ENCODE peak calls at places on chromosomes 13 and 19, in ten cellular contexts. One of them, this sample, is unnamed.
A peak's percentile ranks its signal among the peaks of the same experiment; 100 is the strongest.

GRCh38 chr19:15249912-15250634 is 17.8 kb upstream of the EPHX3 start:
- DNase-seq in colonic mucosa: peak; percentile 42
- DNase-seq in transverse colon: no peak
- DNase-seq in natural killer cell: no peak
- DNase-seq in CD4-positive, alpha-beta T cell: no peak
- DNase-seq in BE2C: no peak
- DNase-seq in lower leg skin: no peak
- DNase-seq in GM23338: no peak
- DNase-seq in Calu3: no peak
- DNase-seq in cardiac fibroblast: peak; percentile 92
- DNase-seq in this sample: no peak

GRCh38 chr19:43768273-43769050 is 12.3 kb downstream of the KCNN4 start:
- DNase-seq in colonic mucosa: peak; percentile 77
- DNase-seq in transverse colon: peak; percentile 71
- DNase-seq in natural killer cell: no peak
- DNase-seq in CD4-positive, alpha-beta T cell: no peak
- DNase-seq in BE2C: no peak
- DNase-seq in lower leg skin: peak; percentile 81
- DNase-seq in GM23338: no peak
- DNase-seq in Calu3: no peak
- DNase-seq in cardiac fibroblast: no peak
- DNase-seq in this sample: no peak

GRCh38 chr13:44710576-44710975 is 134.4 kb upstream of the TSC22D1 start:
- DNase-seq in colonic mucosa: no peak
- DNase-seq in transverse colon: no peak
- DNase-seq in natural killer cell: no peak
- DNase-seq in CD4-positive, alpha-beta T cell: no peak
- DNase-seq in BE2C: no peak
- DNase-seq in lower leg skin: no peak
- DNase-seq in GM23338: no peak
- DNase-seq in Calu3: peak; percentile 23
- DNase-seq in cardiac fibroblast: peak; percentile 94
- DNase-seq in this sample: no peak

GRCh38 chr13:38944219-38944618 is 46.4 kb downstream of the STOML3 start:
- DNase-seq in colonic mucosa: no peak
- DNase-seq in transverse colon: no peak
- DNase-seq in natural killer cell: no peak
- DNase-seq in CD4-positive, alpha-beta T cell: no peak
- DNase-seq in BE2C: no peak
- DNase-seq in lower leg skin: no peak
- DNase-seq in GM23338: no peak
- DNase-seq in Calu3: no peak
- DNase-seq in cardiac fibroblast: no peak
- DNase-seq in this sample: no peak

GRCh38 chr19:10390652-10391286 is 10.4 kb upstream of the TYK2 start:
- DNase-seq in colonic mucosa: peak; percentile 80
- DNase-seq in transverse colon: peak; percentile 71
- DNase-seq in natural killer cell: peak; percentile 55
- DNase-seq in CD4-positive, alpha-beta T cell: peak; percentile 54
- DNase-seq in BE2C: peak; percentile 78
- DNase-seq in lower leg skin: peak; percentile 93
- DNase-seq in GM23338: peak; percentile 92
- DNase-seq in Calu3: peak; percentile 74
- DNase-seq in cardiac fibroblast: peak; percentile 84
- DNase-seq in this sample: peak; percentile 48

GRCh38 chr13:27082325-27082724 is 89.3 kb downstream of the USP12 start:
- DNase-seq in colonic mucosa: no peak
- DNase-seq in transverse colon: no peak
- DNase-seq in natural killer cell: no peak
- DNase-seq in CD4-positive, alpha-beta T cell: no peak
- DNase-seq in BE2C: no peak
- DNase-seq in lower leg skin: no peak
- DNase-seq in GM23338: no peak
- DNase-seq in Calu3: no peak
- DNase-seq in cardiac fibroblast: no peak
- DNase-seq in this sample: no peak

GRCh38 chr13:65605386-65605785 is 1624.8 kb downstream of the PCDH9 start:
- DNase-seq in colonic mucosa: no peak
- DNase-seq in transverse colon: no peak
- DNase-seq in natural killer cell: no peak
- DNase-seq in CD4-positive, alpha-beta T cell: no peak
- DNase-seq in BE2C: no peak
- DNase-seq in lower leg skin: no peak
- DNase-seq in GM23338: no peak
- DNase-seq in Calu3: no peak
- DNase-seq in cardiac fibroblast: peak; percentile 27
- DNase-seq in this sample: no peak

GRCh38 chr19:28839455-28839854 is 373.5 kb downstream of the UQCRFS1 start:
- DNase-seq in colonic mucosa: no peak
- DNase-seq in transverse colon: no peak
- DNase-seq in natural killer cell: no peak
- DNase-seq in CD4-positive, alpha-beta T cell: no peak
- DNase-seq in BE2C: no peak
- DNase-seq in lower leg skin: no peak
- DNase-seq in GM23338: no peak
- DNase-seq in Calu3: no peak
- DNase-seq in cardiac fibroblast: no peak
- DNase-seq in this sample: no peak

GRCh38 chr19:53612762-53613526 is 18.9 kb upstream of the DPRX start:
- DNase-seq in colonic mucosa: no peak
- DNase-seq in transverse colon: no peak
- DNase-seq in natural killer cell: no peak
- DNase-seq in CD4-positive, alpha-beta T cell: no peak
- DNase-seq in BE2C: no peak
- DNase-seq in lower leg skin: no peak
- DNase-seq in GM23338: peak; percentile 93
- DNase-seq in Calu3: no peak
- DNase-seq in cardiac fibroblast: no peak
- DNase-seq in this sample: no peak

GRCh38 chr19:12668346-12668745 is 1.7 kb downstream of the WDR83 start:
- DNase-seq in colonic mucosa: no peak
- DNase-seq in transverse colon: no peak
- DNase-seq in natural killer cell: no peak
- DNase-seq in CD4-positive, alpha-beta T cell: no peak
- DNase-seq in BE2C: no peak
- DNase-seq in lower leg skin: no peak
- DNase-seq in GM23338: no peak
- DNase-seq in Calu3: no peak
- DNase-seq in cardiac fibroblast: no peak
- DNase-seq in this sample: no peak

GRCh38 chr19:12668937-12669271 is 2.3 kb downstream of the WDR83 start:
- DNase-seq in colonic mucosa: peak; percentile 57
- DNase-seq in transverse colon: peak; percentile 62
- DNase-seq in natural killer cell: peak; percentile 73
- DNase-seq in CD4-positive, alpha-beta T cell: peak; percentile 52
- DNase-seq in BE2C: no peak
- DNase-seq in lower leg skin: peak; percentile 93
- DNase-seq in GM23338: peak; percentile 74
- DNase-seq in Calu3: peak; percentile 28
- DNase-seq in cardiac fibroblast: peak; percentile 57
- DNase-seq in this sample: no peak

GRCh38 chr19:12667903-12668302 is 1.3 kb downstream of the WDR83 start:
- DNase-seq in colonic mucosa: no peak
- DNase-seq in transverse colon: no peak
- DNase-seq in natural killer cell: no peak
- DNase-seq in CD4-positive, alpha-beta T cell: no peak
- DNase-seq in BE2C: no peak
- DNase-seq in lower leg skin: no peak
- DNase-seq in GM23338: no peak
- DNase-seq in Calu3: no peak
- DNase-seq in cardiac fibroblast: no peak
- DNase-seq in this sample: no peak

GRCh38 chr19:12670159-12670928 is 3.7 kb downstream of the WDR83 start:
- DNase-seq in colonic mucosa: no peak
- DNase-seq in transverse colon: no peak
- DNase-seq in natural killer cell: no peak
- DNase-seq in CD4-positive, alpha-beta T cell: no peak
- DNase-seq in BE2C: no peak
- DNase-seq in lower leg skin: no peak
- DNase-seq in GM23338: no peak
- DNase-seq in Calu3: no peak
- DNase-seq in cardiac fibroblast: no peak
- DNase-seq in this sample: no peak

GRCh38 chr19:12669272-12670158 is 2.9 kb downstream of the WDR83 start:
- DNase-seq in colonic mucosa: peak; percentile 84
- DNase-seq in transverse colon: peak; percentile 81
- DNase-seq in natural killer cell: peak; percentile 76
- DNase-seq in CD4-positive, alpha-beta T cell: peak; percentile 67
- DNase-seq in BE2C: peak; percentile 78
- DNase-seq in lower leg skin: peak; percentile 96
- DNase-seq in GM23338: peak; percentile 85
- DNase-seq in Calu3: peak; percentile 65
- DNase-seq in cardiac fibroblast: peak; percentile 91
- DNase-seq in this sample: peak; percentile 70
- TF ChIP-seq CTCF in colonic mucosa: no peak
- TF ChIP-seq CTCF in transverse colon: no peak
- TF ChIP-seq CTCF in natural killer cell: no peak
- TF ChIP-seq CTCF in CD4-positive, alpha-beta T cell: no peak
- TF ChIP-seq CTCF in BE2C: no peak
- TF ChIP-seq CTCF in lower leg skin: no peak
- TF ChIP-seq CTCF in GM23338: no peak
- TF ChIP-seq CTCF in Calu3: no peak
- TF ChIP-seq CTCF in cardiac fibroblast: no peak
- TF ChIP-seq CTCF in this sample: no peak

DNA sequence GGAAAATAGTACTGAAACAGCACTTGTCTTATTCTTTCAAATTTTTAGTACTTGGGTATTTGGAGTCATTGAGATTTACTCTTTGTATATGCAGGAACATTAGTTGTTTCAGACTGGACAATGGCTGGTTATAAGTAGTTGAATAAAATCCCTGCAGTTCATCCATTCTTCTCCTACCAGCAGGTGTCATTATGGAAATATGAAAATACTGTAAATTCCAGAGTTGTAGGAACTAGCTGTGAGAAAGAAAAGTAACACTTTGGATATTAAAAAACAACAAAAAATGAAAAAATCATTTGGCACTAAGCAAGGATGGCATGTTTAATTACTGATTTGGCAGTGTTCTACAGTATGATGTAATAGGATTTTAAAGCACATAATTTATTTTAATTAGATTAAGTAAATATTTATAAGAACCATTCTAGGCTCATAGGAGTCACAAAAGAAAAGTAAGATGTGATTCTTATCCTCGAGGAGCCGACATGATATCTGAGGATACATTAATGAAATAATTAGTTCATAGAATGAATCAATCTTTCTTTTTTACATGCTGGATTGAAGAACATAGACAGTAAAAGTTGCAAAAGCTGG is 155.3 kb downstream of the KCNRG start:
- DNase-seq in colonic mucosa: no peak
- DNase-seq in transverse colon: no peak
- DNase-seq in natural killer cell: no peak
- DNase-seq in CD4-positive, alpha-beta T cell: no peak
- DNase-seq in BE2C: no peak
- DNase-seq in lower leg skin: no peak
- DNase-seq in GM23338: no peak
- DNase-seq in Calu3: no peak
- DNase-seq in cardiac fibroblast: peak; percentile 61
- DNase-seq in this sample: no peak
- TF ChIP-seq CTCF in colonic mucosa: no peak
- TF ChIP-seq CTCF in transverse colon: no peak
- TF ChIP-seq CTCF in natural killer cell: no peak
- TF ChIP-seq CTCF in CD4-positive, alpha-beta T cell: peak; percentile 9
- TF ChIP-seq CTCF in BE2C: peak; percentile 32
- TF ChIP-seq CTCF in lower leg skin: no peak
- TF ChIP-seq CTCF in GM23338: no peak
- TF ChIP-seq CTCF in Calu3: no peak
- TF ChIP-seq CTCF in cardiac fibroblast: peak; percentile 44
- TF ChIP-seq CTCF in this sample: no peak

DNA sequence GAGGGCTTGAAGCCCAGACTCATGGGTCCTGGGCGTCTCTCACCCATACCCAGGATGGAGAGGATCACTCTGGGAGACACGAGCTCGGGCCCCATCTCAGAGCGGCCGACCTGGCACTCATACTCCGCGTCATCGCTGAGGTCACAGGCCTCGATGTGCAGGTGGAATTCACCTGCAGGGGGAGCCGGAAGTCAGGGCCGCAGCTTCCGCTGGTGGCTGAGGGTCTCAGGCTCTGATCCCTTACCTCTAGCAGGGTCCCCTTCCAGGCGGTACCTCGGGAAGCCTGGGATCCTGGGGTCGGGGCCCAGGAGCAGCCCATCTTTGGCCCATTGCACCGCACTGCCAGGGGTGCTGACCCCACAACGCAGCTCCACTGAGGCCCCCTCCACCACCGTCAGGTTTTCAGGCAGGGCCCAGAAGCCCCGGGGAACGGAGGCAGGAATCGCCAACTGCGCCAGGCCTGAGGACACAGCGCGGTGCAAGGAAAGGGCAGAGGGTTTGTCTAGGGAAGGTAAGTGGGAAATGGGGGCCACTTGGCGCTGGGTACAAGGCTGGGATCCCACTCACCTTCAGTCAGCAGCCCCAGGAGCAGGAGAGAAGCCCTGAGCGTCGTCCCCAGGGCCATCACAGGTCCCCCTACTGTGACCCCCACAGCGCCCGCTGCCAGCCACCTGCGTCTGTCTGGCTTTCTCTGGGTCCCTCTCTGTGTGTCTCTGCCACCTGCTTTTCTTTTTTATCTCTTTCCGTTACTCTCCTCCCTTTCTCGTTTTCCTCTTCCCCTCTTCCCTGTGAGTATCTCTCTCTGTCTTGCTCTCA is 883 bp downstream of the NPHS1 start:
- DNase-seq in colonic mucosa: no peak
- DNase-seq in transverse colon: no peak
- DNase-seq in natural killer cell: no peak
- DNase-seq in CD4-positive, alpha-beta T cell: no peak
- DNase-seq in BE2C: peak; percentile 64
- DNase-seq in lower leg skin: no peak
- DNase-seq in GM23338: peak; percentile 90
- DNase-seq in Calu3: no peak
- DNase-seq in cardiac fibroblast: no peak
- DNase-seq in this sample: no peak
- TF ChIP-seq CTCF in colonic mucosa: no peak
- TF ChIP-seq CTCF in transverse colon: no peak
- TF ChIP-seq CTCF in natural killer cell: no peak
- TF ChIP-seq CTCF in CD4-positive, alpha-beta T cell: no peak
- TF ChIP-seq CTCF in BE2C: peak; percentile 60
- TF ChIP-seq CTCF in lower leg skin: no peak
- TF ChIP-seq CTCF in GM23338: peak; percentile 61
- TF ChIP-seq CTCF in Calu3: no peak
- TF ChIP-seq CTCF in cardiac fibroblast: no peak
- TF ChIP-seq CTCF in this sample: no peak

DNA sequence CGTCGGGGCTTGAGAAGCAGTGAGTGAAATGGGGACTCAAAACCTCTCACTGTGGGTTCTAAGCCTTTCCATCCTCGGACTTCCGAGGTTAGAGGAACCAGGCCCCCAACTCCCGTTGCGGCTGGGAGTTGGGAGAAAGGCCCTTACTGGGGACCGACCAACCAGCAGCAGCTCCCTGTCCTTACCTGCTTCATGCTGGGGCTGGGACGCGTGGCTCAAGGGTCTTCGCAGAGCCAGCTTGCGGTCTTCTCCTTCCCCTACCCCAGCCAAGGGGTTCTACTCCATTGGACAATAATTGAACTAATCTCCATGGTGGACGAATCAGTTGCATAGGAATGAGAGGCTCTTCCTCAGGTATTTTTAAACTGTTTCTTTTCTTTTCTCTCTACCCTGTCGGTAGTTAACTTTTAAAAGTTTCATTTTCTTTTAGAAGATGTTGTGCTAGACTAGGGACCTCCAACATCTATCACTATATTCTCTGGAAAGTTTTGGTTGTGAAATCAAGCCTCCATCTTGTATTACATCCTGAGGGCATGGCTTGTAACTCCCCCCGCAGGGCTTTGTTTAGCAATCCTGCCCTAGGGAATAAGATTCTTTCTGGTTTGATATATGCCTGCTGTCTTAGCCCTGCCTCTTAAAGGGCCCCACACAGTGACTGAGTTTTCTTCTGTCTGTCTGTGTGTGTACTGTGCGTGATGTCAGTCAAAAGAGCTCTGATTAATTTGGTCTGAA is 1027.1 kb upstream of the PCDH9 start:
- DNase-seq in colonic mucosa: no peak
- DNase-seq in transverse colon: no peak
- DNase-seq in natural killer cell: no peak
- DNase-seq in CD4-positive, alpha-beta T cell: no peak
- DNase-seq in BE2C: peak; percentile 22
- DNase-seq in lower leg skin: no peak
- DNase-seq in GM23338: peak; percentile 12
- DNase-seq in Calu3: no peak
- DNase-seq in cardiac fibroblast: no peak
- DNase-seq in this sample: no peak
- TF ChIP-seq CTCF in colonic mucosa: no peak
- TF ChIP-seq CTCF in transverse colon: no peak
- TF ChIP-seq CTCF in natural killer cell: no peak
- TF ChIP-seq CTCF in CD4-positive, alpha-beta T cell: no peak
- TF ChIP-seq CTCF in BE2C: no peak
- TF ChIP-seq CTCF in lower leg skin: no peak
- TF ChIP-seq CTCF in GM23338: no peak
- TF ChIP-seq CTCF in Calu3: no peak
- TF ChIP-seq CTCF in cardiac fibroblast: no peak
- TF ChIP-seq CTCF in this sample: no peak

This sample was measured in activated B cell treated with CpG ODN at 0.5 μM for 24 hours.